ENCODE peak calls at places on chromosomes 11 and 22, in four cellular contexts. W, L, U and C are unnamed samples.

GRCh38 chr11:133955091-133955846 is 1.5 kb downstream of the IGSF9B start:
- DNase-seq in W (peak; percentile 81), L (no peak), U (no peak), C (no peak)

GRCh38 chr22:38080847-38081635 is 2.9 kb downstream of the SLC16A8 start:
- DNase-seq in W (no peak), L (no peak), U (no peak), C (peak; percentile 88)

GRCh38 chr22:37174964-37175363 is 13.1 kb downstream of the C1QTNF6 start:
- DNase-seq in W (no peak), L (no peak), U (no peak), C (no peak)

GRCh38 chr11:104556606-104557301 is 341.5 kb downstream of the CASP12 start:
- DNase-seq in W (no peak), L (no peak), U (no peak), C (no peak)

GRCh38 chr11:121437018-121437685 is 15.0 kb upstream of the SORL1 start:
- DNase-seq in W (no peak), L (no peak), U (no peak), C (no peak)

GRCh38 chr11:2777871-2778629 is 78.3 kb upstream of the KCNQ1OT1 start:
- DNase-seq in W (peak; percentile 29), L (peak; percentile 20), U (peak; percentile 12), C (peak; percentile 79)

GRCh38 chr11:72578991-72579815 is 95.0 kb downstream of the PDE2A start:
- DNase-seq in W (no peak), L (no peak), U (no peak), C (no peak)

GRCh38 chr22:23534851-23535717 is 45.0 kb downstream of the IGLL1 start:
- DNase-seq in W (no peak), L (no peak), U (no peak), C (no peak)

GRCh38 chr11:125441648-125442410 is 54.2 kb downstream of the FEZ1 start:
- DNase-seq in W (no peak), L (no peak), U (no peak), C (no peak)

DNA sequence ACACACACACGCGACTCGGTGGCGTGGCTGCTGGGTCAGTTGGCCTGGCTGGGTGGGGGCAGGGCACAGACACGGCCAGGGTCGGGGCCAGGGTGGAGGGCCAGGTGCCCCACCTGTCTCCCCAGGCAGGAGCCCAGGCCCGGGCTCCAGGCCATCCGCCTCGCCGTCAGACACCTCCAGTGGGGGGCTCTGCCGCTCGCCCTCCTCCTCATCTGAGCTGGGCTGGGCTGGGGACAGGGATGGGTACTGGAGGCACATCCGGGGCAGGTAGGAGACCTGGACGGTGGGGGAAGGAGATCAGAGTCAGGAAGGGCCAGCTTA is 6.2 kb upstream of the MYBPC3 start:
- DNase-seq in W (no peak), L (no peak), U (no peak), C (no peak)
- H3K27ac ChIP-seq in W (no peak overlapping the region), L (no peak overlapping the region), U (no peak overlapping the region), C (peak overlapping the region; percentile 21)

DNA sequence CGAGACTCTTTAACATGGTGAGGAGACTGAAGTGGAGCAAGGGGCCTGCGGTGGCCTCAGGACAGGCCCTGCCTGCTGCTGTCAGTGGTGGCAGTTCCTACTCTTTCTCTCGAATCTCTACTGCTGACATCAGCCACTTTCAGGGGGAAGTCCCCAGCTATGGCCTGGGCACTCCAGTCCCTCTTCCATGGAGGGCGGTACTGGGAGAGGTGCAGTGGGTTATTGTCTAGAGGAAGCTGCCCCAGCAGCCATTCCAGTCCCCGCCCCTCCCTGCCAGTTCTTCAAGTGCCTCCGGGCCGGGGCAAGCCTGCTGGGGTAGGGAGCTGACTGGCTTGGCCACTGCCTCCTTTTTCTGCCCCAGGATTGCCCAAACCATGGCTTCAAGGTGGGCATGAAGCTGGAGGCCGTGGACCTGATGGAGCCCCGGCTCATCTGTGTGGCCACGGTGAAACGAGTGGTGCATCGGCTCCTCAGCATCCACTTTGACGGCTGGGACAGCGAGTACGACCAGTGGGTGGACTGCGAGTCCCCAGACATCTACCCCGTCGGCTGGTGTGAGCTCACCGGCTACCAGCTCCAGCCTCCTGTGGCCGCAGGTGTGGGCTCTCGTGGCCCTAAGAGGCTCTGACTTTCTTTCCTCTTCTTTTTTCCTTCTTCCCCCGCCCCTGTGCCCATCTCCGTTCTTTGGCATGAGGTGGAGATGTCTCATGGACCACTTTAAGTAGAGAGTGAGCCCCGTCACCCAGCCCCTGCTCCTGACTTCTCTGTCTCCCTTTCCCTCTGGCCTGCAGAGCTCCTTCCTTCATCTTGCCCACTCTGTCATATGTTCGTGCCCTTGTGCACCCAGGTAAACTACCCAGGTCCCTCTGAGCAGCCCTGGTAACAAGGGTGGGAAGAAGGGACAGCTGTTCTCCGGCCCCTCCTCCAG is 13.7 kb downstream of the CHADL start:
- DNase-seq in W (no peak), L (no peak), U (no peak), C (no peak)
- H3K36me3 ChIP-seq in W (no peaks in the 10 kb centered on the region), L (peaks cover 8% of the 10 kb centered on the region), U (peaks cover 99% of the 10 kb centered on the region), C (peaks cover 59% of the 10 kb centered on the region)

GRCh38 chr11:128607819-128608218 is 20.5 kb upstream of the ETS1 start:
- DNase-seq in W (no peak), L (no peak), U (no peak), C (no peak)

GRCh38 chr11:128608732-128609131 is 21.4 kb upstream of the ETS1 start:
- DNase-seq in W (no peak), L (no peak), U (no peak), C (no peak)

GRCh38 chr11:128615076-128615475 is 27.7 kb upstream of the ETS1 start:
- DNase-seq in W (no peak), L (no peak), U (no peak), C (no peak)

GRCh38 chr11:128613300-128613995 is 26.1 kb upstream of the ETS1 start:
- DNase-seq in W (no peak), L (no peak), U (no peak), C (no peak)

GRCh38 chr11:128610765-128611617 is 23.6 kb upstream of the ETS1 start:
- DNase-seq in W (no peak), L (no peak), U (no peak), C (no peak)
- TF ChIP-seq POLR2A in W (no peak), L (no peak), U (no peak), C (no peak)

DNA sequence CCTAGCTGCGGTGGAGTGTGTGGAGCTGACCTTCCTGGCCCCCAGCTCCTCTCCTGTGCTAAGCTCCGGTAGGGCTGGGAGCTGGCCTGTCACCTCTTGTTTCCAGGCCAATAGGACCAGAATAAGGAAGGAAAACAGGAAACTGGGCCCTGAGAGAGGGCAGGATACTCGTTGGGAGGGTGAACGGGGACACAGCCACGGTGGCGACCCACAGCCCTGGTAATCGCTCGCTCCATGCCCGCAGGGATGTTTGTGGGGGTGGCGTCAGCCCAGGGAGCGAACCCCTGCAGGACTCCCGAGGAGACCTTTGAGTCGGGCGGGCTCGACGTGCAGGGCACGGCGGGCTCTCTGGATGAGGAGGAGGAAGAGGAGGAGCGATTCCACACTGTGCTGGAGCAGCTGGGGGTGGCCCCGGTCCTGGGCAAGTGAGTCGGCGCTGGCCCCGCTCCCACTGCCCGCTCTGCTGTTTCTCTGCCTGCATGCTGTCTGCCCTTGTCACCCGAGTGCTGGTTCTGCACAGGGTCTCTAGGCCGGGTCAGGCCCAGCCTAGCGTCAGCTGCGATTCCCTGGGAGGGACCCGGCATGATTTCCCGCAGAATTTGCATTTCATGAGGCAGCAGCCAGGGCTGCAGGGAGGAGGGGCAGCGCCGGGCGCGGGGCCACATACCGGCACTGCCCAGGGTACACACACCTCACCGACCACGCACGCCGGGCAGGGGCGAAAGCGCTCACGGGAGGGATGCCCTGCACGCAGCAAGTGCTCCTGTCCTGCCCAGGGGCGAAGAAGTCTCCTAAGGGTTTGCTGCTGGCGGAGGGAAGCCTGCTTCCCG is 1.6 kb downstream of the CRACR2B start:
- DNase-seq in W (no peak), L (no peak), U (no peak), C (peak; percentile 89)
- H3K27ac ChIP-seq in W (peak overlapping the region; percentile 53), L (peak overlapping the region; percentile 94), U (peak overlapping the region; percentile 32), C (peak overlapping the region; percentile 89)

GRCh38 chr22:49641770-49642313 is 185.8 kb downstream of the BRD1 start:
- DNase-seq in W (no peak), L (no peak), U (no peak), C (no peak)

GRCh38 chr22:49643466-49643865 is 184.2 kb downstream of the BRD1 start:
- DNase-seq in W (no peak), L (no peak), U (no peak), C (peak; percentile 78)

GRCh38 chr22:49642331-49642730 is 185.3 kb downstream of the BRD1 start:
- DNase-seq in W (no peak), L (no peak), U (no peak), C (no peak)

GRCh38 chr22:49643998-49644397 is 183.7 kb downstream of the BRD1 start:
- DNase-seq in W (no peak), L (no peak), U (no peak), C (no peak)

DNA sequence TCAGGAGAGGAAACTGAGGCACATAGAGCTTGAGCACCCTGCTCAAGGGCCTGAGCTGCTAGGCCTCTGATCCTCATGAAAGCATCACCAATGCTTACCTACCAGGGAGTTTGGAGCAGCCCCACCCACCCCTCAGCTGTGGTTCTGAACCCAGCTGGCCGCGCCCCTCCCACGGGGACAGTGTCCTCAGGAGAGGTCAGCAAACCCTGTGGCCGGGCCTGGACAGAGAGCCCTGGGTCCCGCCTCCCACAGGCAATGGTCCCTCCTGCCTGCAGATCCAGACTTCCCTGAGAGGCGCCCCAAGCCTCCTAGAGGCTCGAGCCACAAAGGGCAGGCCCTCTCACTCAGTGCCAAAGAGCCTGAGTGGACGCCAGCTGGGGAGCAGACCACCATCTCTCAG is 184.9 kb downstream of the BRD1 start:
- DNase-seq in W (no peak), L (no peak), U (no peak), C (peak; percentile 61)
- H3K36me3 ChIP-seq in W (no peaks in the 10 kb centered on the region), L (no peaks in the 10 kb centered on the region), U (no peaks in the 10 kb centered on the region), C (no peaks in the 10 kb centered on the region)

DNA sequence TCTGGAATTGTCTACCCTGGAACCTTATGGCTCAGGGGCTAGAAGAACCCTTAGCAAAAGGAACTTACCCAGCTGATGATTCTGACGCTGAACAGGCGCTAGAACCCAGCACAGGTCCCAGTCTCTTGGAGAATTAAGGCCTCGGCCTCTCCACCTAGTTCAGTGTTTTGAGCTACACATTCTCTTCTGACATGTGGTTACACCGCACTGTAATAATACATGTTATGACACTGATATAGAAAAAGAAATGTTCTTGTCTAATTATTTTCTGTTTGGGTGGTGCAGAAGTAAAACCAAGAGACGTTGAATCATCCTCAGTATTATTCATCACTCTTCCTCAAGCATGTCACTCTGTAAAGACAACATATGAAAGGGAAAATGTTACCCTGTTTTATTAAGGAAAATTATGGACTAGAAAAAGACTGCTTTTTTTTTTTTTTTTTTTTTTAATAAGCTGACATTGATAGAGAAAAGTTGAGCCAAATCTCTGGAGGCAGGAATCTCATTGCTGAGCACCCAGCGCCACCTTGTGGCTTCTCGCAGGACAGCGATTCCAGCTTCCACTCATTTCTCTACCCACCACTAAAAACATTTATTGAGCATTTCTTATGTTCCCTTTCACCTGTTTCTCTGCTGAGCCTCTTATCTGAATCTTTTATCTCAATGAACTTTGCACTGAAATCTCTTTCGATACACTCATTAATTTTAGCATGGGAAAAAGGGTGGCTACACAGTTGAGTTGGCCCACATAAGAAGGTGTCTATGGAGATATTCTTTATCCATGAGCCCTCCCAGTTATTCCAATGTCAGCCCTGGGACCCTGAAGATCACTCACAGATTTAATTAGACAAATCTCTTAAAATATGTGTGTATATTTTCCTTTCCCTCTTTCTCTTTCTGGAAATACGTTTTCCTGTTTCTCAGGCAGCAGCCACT is 12.6 kb upstream of the APLNR start:
- DNase-seq in W (peak; percentile 54), L (peak; percentile 54), U (peak; percentile 50), C (no peak)
- TF ChIP-seq POLR2A in W (no peak), L (no peak), U (no peak), C (no peak)

GRCh38 chr11:22699388-22699787 is 33.0 kb downstream of the GAS2 start:
- DNase-seq in W (no peak), L (no peak), U (no peak), C (no peak)
- H3K27ac ChIP-seq in W (no peak overlapping the region), L (no peak overlapping the region), U (no peak overlapping the region), C (no peak overlapping the region)